ENCODE peak calls at places on chromosome 2, in six cellular contexts. I is NCI-H1436 treated with DMSO at 0.1 percent for 48 hours; Z is progenitor cell of endocrine pancreas; P is DMS153; S is NCI-H446; X is stimulated activated CD8-positive, alpha-beta memory T cell treated with anti-CD3 and anti-CD28 coated beads, Interleukin-15, amount 100 ng/mL, for 24 hours. O is an unnamed sample.

GRCh38 chr2:201208563-201209252 is 25.8 kb downstream of the CASP10 start:
- DNase-seq in I (no peak), Z (no peak), P (no peak), S (no peak), X (no peak), O (peak; percentile 27)

GRCh38 chr2:122643725-122644329 is 888.4 kb downstream of the TSN start:
- DNase-seq in I (peak; percentile 90), Z (no peak), P (peak; percentile 99), S (peak; percentile 73), X (no peak), O (no peak)

GRCh38 chr2:120509213-120509815 is 163.4 kb downstream of the INHBB start:
- DNase-seq in I (no peak), Z (no peak), P (no peak), S (no peak), X (no peak), O (no peak)

GRCh38 chr2:150046211-150046610 is 441.3 kb downstream of the RND3 start:
- DNase-seq in I (no peak), Z (no peak), P (no peak), S (no peak), X (no peak), O (no peak)

GRCh38 chr2:175432021-175432420 is 250.5 kb upstream of the ATP5MC3 start:
- DNase-seq in I (peak; percentile 86), Z (no peak), P (peak; percentile 95), S (no peak), X (no peak), O (no peak)

GRCh38 chr2:240598311-240598911 is 11.9 kb downstream of the CAPN10 start:
- DNase-seq in I (no peak), Z (no peak), P (no peak), S (no peak), X (no peak), O (no peak)

GRCh38 chr2:60094450-60094929 is 459.0 kb downstream of the BCL11A start:
- DNase-seq in I (no peak), Z (no peak), P (peak; percentile 92), S (no peak), X (no peak), O (no peak)

GRCh38 chr2:263022-263738 is 652 bp downstream of the SH3YL1 start:
- DNase-seq in I (no peak), Z (no peak), P (no peak), S (no peak), X (no peak), O (no peak)

GRCh38 chr2:118249970-118250369 is 161.7 kb downstream of the INSIG2 start:
- DNase-seq in I (no peak), Z (no peak), P (no peak), S (no peak), X (no peak), O (no peak)

GRCh38 chr2:157055660-157056199 is 201.8 kb upstream of the GALNT5 start:
- DNase-seq in I (no peak), Z (no peak), P (no peak), S (no peak), X (no peak), O (no peak)

GRCh38 chr2:119823734-119824334 is 64.1 kb downstream of the PTPN4 start:
- DNase-seq in I (no peak), Z (no peak), P (no peak), S (no peak), X (no peak), O (peak; percentile 42)